ENCODE peak calls at places on chromosomes 13 and 19, in five cellular contexts. K is K562, C is HCT116, M is H1, J is GM12878. P is an unnamed sample. For H3K4me1, the result is how much of the 10 kb centered on the place peaks cover.

GRCh38 chr13:93147293-93147645 is 79.3 kb upstream of the GPC6 start:
- DNase-seq in K (no peak), C (no peak), M (no peak), J (no peak), P (no peak)

GRCh38 chr19:7673995-7674667 is 2.8 kb upstream of the MCEMP1 start:
- DNase-seq in K (peak), C (peak), M (peak), J (no peak), P (no peak)

GRCh38 chr13:113562085-113562749 is 22.3 kb upstream of the TFDP1 start:
- DNase-seq in K (peak), C (no peak), M (peak), J (no peak), P (no peak)

GRCh38 chr13:44409595-44409994 is 36.0 kb downstream of the SERP2 start:
- DNase-seq in K (no peak), C (no peak), M (no peak), J (no peak), P (no peak)

GRCh38 chr13:102399791-102400618 is 1.8 kb downstream of the FGF14 start:
- DNase-seq in K (no peak), C (no peak), M (peak), J (no peak), P (no peak)

GRCh38 chr19:18002347-18002850 is 5.6 kb upstream of the ARRDC2 start:
- DNase-seq in K (no peak), C (no peak), M (no peak), J (no peak), P (no peak)

GRCh38 chr19:17944301-17944700 is 11.5 kb downstream of the CCDC124 start:
- DNase-seq in K (no peak), C (no peak), M (no peak), J (no peak), P (no peak)

GRCh38 chr13:109587689-109588088 is 198.7 kb downstream of the IRS2 start:
- DNase-seq in K (no peak), C (no peak), M (no peak), J (no peak), P (no peak)

GRCh38 chr13:35833571-35834305 is 297.4 kb downstream of the DCLK1 start:
- DNase-seq in K (no peak), C (no peak), M (no peak), J (no peak), P (no peak)

GRCh38 chr13:59364508-59365187 is 799.1 kb downstream of the DIAPH3 start:
- DNase-seq in K (no peak), C (no peak), M (no peak), J (no peak), P (no peak)

GRCh38 chr19:41746593-41747227 is 8.6 kb upstream of the CEACAM6 start:
- DNase-seq in K (peak), C (peak), M (peak), J (no peak), P (no peak)

GRCh38 chr13:21733475-21734311 is 62.8 kb downstream of the FGF9 start:
- DNase-seq in K (no peak), C (no peak), M (no peak), J (no peak), P (no peak)

GRCh38 chr13:40974460-40975407 is 44.4 kb downstream of the ELF1 start:
- DNase-seq in K (peak), C (peak), M (no peak), J (no peak), P (no peak)

GRCh38 chr19:12667903-12668302 is 1.3 kb downstream of the WDR83 start:
- DNase-seq in K (no peak), C (no peak), M (no peak), J (no peak), P (no peak)

GRCh38 chr13:75486146-75486545 is 4.2 kb upstream of the TBC1D4 start:
- DNase-seq in K (no peak), C (no peak), M (no peak), J (no peak), P (no peak)

GRCh38 chr13:98741741-98742435 is 10.6 kb downstream of the SLC15A1 start:
- DNase-seq in K (no peak), C (no peak), M (no peak), J (no peak), P (no peak)

GRCh38 chr13:44238011-44238421 is 135.6 kb upstream of the SERP2 start:
- DNase-seq in K (no peak), C (no peak), M (no peak), J (no peak), P (no peak)

GRCh38 chr13:98941536-98941935 is 36.3 kb downstream of the DOCK9 start:
- DNase-seq in K (no peak), C (no peak), M (no peak), J (no peak), P (no peak)

GRCh38 chr19:42132851-42133528 is 744 bp upstream of the POU2F2 start:
- DNase-seq in K (peak), C (peak), M (peak), J (peak), P (no peak)

GRCh38 chr13:80337011-80337688 is 3.8 kb downstream of the SPRY2 start:
- DNase-seq in K (no peak), C (no peak), M (no peak), J (no peak), P (no peak)

GRCh38 chr19:18995804-18996241 is 37.5 kb downstream of the SUGP2 start:
- DNase-seq in K (peak), C (peak), M (peak), J (no peak), P (no peak)

GRCh38 chr13:40376296-40376849 is 290.1 kb downstream of the FOXO1 start:
- DNase-seq in K (no peak), C (no peak), M (peak), J (no peak), P (no peak)

GRCh38 chr13:111004444-111004843 is 89.6 kb upstream of the ANKRD10 start:
- DNase-seq in K (no peak), C (no peak), M (no peak), J (no peak), P (no peak)

GRCh38 chr13:111007209-111007608 is 92.3 kb upstream of the ANKRD10 start:
- DNase-seq in K (no peak), C (no peak), M (no peak), J (no peak), P (no peak)

GRCh38 chr13:111005364-111005763 is 90.5 kb upstream of the ANKRD10 start:
- DNase-seq in K (no peak), C (peak), M (no peak), J (no peak), P (no peak)

GRCh38 chr13:111006508-111007031 is 91.7 kb upstream of the ANKRD10 start:
- DNase-seq in K (peak), C (no peak), M (no peak), J (no peak), P (no peak)

DNA sequence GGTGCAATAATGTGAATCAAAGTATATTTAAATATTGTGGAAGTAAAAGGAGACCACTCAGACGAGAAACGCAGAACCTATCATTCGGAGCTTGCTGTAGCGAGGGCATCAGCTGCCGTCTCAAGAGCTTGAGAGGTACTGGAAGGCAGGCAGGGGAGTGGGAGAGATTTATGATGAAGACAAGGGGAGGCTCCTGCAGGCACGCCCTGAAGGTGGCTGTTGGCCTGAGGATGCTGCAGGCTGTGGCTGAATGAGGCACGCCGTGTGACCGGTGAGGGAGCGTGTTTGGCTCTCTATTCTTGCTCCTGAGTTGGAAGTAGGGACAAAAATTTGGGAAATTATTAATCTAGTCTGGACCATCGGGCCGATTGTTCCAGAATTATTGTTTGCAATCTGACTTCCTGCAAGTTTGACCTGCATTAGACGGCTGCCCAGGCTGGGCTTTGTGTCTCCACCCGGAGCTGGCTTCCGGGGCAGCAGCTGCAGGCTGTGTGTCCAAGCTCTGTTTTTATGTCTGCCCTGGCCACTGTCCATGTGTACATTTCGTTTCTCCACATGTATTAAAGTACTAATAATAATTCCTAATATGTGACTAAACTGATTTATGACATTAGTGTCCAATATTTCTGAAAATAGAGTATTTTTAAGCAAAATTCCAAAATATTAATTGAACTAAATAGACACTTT is 91.1 kb upstream of the ANKRD10 start:
- DNase-seq in K (no peak), C (no peak), M (no peak), J (no peak), P (no peak)
- TF ChIP-seq SIN3A in K (no peak), C (no peak), M (no peak), J (no peak), P (no peak)

GRCh38 chr19:29670255-29670654 is 5.0 kb downstream of the PLEKHF1 start:
- DNase-seq in K (no peak), C (no peak), M (no peak), J (no peak), P (no peak)
- H3K4me1 ChIP-seq in K (under half), C (under half), M (under half), J (half or more), P (under half)

GRCh38 chr19:6223461-6224307 is 56.1 kb downstream of the MLLT1 start:
- DNase-seq in K (no peak), C (no peak), M (no peak), J (no peak), P (no peak)
- TF ChIP-seq SIN3A in K (no peak), C (no peak), M (no peak), J (no peak), P (no peak)

GRCh38 chr19:50332014-50332263 is 2.8 kb upstream of the KCNC3 start:
- DNase-seq in K (no peak), C (no peak), M (no peak), J (no peak), P (no peak)
- H3K4me1 ChIP-seq in K (under half), C (half or more), M (under half), J (under half), P (under half)

DNA sequence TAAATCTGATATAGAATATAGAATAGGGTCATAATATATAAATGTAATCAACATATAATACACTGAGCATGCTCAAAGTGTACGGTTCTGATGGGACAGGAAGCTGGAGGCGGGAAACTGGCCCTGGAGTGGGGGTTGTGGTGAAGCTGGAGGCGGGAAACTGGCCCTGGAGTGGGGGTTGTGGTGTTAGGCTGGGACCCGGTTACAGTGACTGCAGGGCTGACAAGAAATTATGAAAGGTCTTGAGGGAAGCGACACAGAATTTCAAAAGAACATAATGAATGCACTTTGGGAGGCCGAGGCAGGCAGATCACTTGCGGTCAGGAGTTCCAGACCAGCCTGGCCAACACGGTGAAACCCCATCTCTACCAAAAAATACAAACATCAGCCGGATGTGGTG is 61.6 kb downstream of the GADD45B start:
- DNase-seq in K (no peak), C (no peak), M (no peak), J (no peak), P (no peak)
- TF ChIP-seq SIN3A in K (no peak), C (no peak), M (no peak), J (no peak), P (no peak)

DNA sequence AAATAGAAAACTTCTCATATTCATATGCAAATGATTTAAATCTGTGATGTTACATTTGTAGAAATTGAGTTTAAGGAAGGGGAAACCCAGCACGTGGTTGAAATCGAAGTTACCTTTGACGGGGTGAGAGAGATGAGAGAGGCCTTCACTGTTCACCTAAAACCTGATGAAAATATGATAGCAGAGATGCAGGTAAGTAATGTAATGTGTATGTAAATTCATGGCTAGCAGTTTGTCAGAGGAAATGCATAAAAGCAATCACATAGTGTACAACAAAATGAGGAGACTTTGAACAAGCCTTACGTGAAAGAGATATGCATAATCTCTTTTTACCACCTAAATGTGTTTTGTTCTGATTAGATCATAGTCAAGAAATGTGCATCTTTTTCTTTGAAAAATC is 134.6 kb downstream of the STOML3 start:
- DNase-seq in K (no peak), C (no peak), M (no peak), J (no peak), P (no peak)
- H3K4me1 ChIP-seq in K (under half), C (under half), M (under half), J (under half), P (under half)

GRCh38 chr19:50258918-50259372 is 55.5 kb downstream of the MYH14 start:
- DNase-seq in K (peak), C (no peak), M (peak), J (no peak), P (no peak)
- TF ChIP-seq SIN3A in K (no peak), C (no peak), M (no peak), J (no peak), P (no peak)

GRCh38 chr19:3136684-3137055 is 837 bp downstream of the GNA15 start:
- DNase-seq in K (peak), C (no peak), M (no peak), J (no peak), P (no peak)
- H3K4me1 ChIP-seq in K (under half), C (under half), M (under half), J (under half), P (under half)